ENCODE peak calls at places on chromosomes 4 and X, in nine cellular contexts. V is cardiac fibroblast, O is OCI-LY7, Q is glutamatergic neuron, H is cardiac muscle cell, Z is mammary epithelial cell, F is suprapubic skin, S is A549, E is fibroblast of lung. K is an unnamed sample.

GRCh38 chr4:40672528-40673522 is 43.2 kb upstream of the RBM47 start:
- DNase-seq in V (peak), O (no peak), Q (no peak), H (no peak), Z (peak), F (no peak), S (peak), E (peak), K (peak)

GRCh38 chrX:120755066-120755846 is 120.4 kb downstream of the CT47B1 start:
- DNase-seq in V (no peak), O (peak), Q (no peak), H (no peak), Z (no peak), F (no peak), S (no peak), E (no peak), K (peak)

GRCh38 chrX:14030248-14030592 is 528 bp upstream of the GEMIN8 start:
- DNase-seq in V (peak), O (peak), Q (no peak), H (no peak), Z (peak), F (no peak), S (no peak), E (peak), K (no peak)

GRCh38 chrX:23784487-23785301 is 1.7 kb downstream of the SAT1 start:
- DNase-seq in V (peak), O (peak), Q (no peak), H (no peak), Z (peak), F (no peak), S (peak), E (peak), K (no peak)

GRCh38 chr4:36757623-36758311 is 476.4 kb downstream of the DTHD1 start:
- DNase-seq in V (no peak), O (no peak), Q (no peak), H (no peak), Z (no peak), F (no peak), S (no peak), E (no peak), K (no peak)

GRCh38 chrX:39755152-39756032 is 342.4 kb downstream of the BCOR start:
- DNase-seq in V (peak), O (peak), Q (no peak), H (no peak), Z (peak), F (peak), S (peak), E (peak), K (no peak)

GRCh38 chrX:30665471-30665870 is 12.2 kb downstream of the GK start:
- DNase-seq in V (no peak), O (no peak), Q (no peak), H (no peak), Z (no peak), F (no peak), S (no peak), E (no peak), K (no peak)

GRCh38 chrX:397575-397974 is 10.9 kb upstream of the PPP2R3B start:
- DNase-seq in V (peak), O (no peak), Q (peak), H (peak), Z (no peak), F (no peak), S (no peak), E (peak), K (no peak)

GRCh38 chrX:52594658-52595057 is 60.0 kb downstream of the SSX7 start:
- DNase-seq in V (no peak), O (no peak), Q (no peak), H (no peak), Z (no peak), F (no peak), S (no peak), E (no peak), K (no peak)

GRCh38 chr4:6986067-6986780 is 56.9 kb upstream of the TADA2B start:
- DNase-seq in V (peak), O (no peak), Q (peak), H (peak), Z (peak), F (no peak), S (peak), E (peak), K (no peak)

GRCh38 chr4:167854881-167855280 is 237.5 kb upstream of the ANXA10 start:
- DNase-seq in V (no peak), O (no peak), Q (no peak), H (no peak), Z (no peak), F (no peak), S (no peak), E (no peak), K (no peak)

GRCh38 chrX:98231003-98231402 is 1347.3 kb downstream of the RPA4 start:
- DNase-seq in V (no peak), O (no peak), Q (no peak), H (no peak), Z (no peak), F (no peak), S (no peak), E (no peak), K (no peak)

GRCh38 chr4:164446516-164446915 is 307.4 kb upstream of the SMIM31 start:
- DNase-seq in V (no peak), O (no peak), Q (no peak), H (no peak), Z (peak), F (no peak), S (no peak), E (peak), K (no peak)

GRCh38 chr4:24032371-24032989 is 142.6 kb upstream of the PPARGC1A start:
- DNase-seq in V (peak), O (peak), Q (peak), H (peak), Z (peak), F (no peak), S (peak), E (peak), K (no peak)

GRCh38 chr4:99324361-99324760 is 3.2 kb upstream of the ADH1B start:
- DNase-seq in V (no peak), O (no peak), Q (no peak), H (no peak), Z (no peak), F (no peak), S (no peak), E (no peak), K (no peak)

GRCh38 chr4:169410839-169411770 is 140.3 kb upstream of the SH3RF1 start:
- DNase-seq in V (peak), O (peak), Q (no peak), H (peak), Z (peak), F (no peak), S (peak), E (peak), K (peak)

GRCh38 chr4:150679018-150679766 is 97.2 kb downstream of the MAB21L2 start:
- DNase-seq in V (no peak), O (no peak), Q (no peak), H (no peak), Z (peak), F (no peak), S (no peak), E (no peak), K (no peak)

GRCh38 chr4:185896832-185897475 is 85.0 kb upstream of the SORBS2 start:
- DNase-seq in V (no peak), O (no peak), Q (no peak), H (no peak), Z (no peak), F (no peak), S (no peak), E (no peak), K (no peak)

DNA sequence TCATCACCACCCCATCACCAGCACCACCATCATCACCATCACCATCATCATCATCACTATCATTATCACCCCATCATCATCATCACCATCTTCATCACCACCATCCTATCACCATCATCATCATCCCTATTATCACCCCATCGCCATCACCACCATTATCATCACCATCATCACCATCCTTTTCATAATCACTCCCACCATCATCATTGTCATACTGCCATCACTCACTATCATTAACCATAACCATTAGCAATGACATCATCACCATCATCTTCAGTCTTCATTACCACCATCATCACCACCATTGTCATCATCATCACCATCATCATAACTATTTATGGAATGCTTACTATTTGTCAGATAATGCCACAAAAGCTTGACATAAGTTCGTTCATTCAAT is 35.7 kb downstream of the CRMP1 start:
- DNase-seq in V (no peak), O (no peak), Q (no peak), H (no peak), Z (no peak), F (no peak), S (no peak), E (no peak), K (no peak)
- TF ChIP-seq CTCF in V (no peak), O (no peak), Q (no peak), H (no peak), Z (no peak), F (no peak), S (no peak), E (no peak), K (no peak)

GRCh38 chr4:37977471-37978452 is 17.6 kb downstream of the PTTG2 start:
- DNase-seq in V (peak), O (peak), Q (peak), H (peak), Z (peak), F (peak), S (peak), E (peak), K (peak)
- TF ChIP-seq CTCF in V (peak), O (peak), Q (peak), H (peak), Z (peak), F (peak), S (peak), E (peak), K (peak)

GRCh38 chrX:48083706-48084105 is 12.3 kb upstream of the ZNF630 start:
- DNase-seq in V (no peak), O (no peak), Q (no peak), H (no peak), Z (peak), F (no peak), S (no peak), E (no peak), K (no peak)

GRCh38 chrX:48086119-48086518 is 14.7 kb upstream of the ZNF630 start:
- DNase-seq in V (peak), O (no peak), Q (no peak), H (no peak), Z (peak), F (no peak), S (no peak), E (no peak), K (no peak)

GRCh38 chrX:48083212-48083611 is 11.8 kb upstream of the ZNF630 start:
- DNase-seq in V (peak), O (peak), Q (peak), H (peak), Z (peak), F (no peak), S (peak), E (peak), K (peak)
- TF ChIP-seq CTCF in V (peak), O (peak), Q (peak), H (peak), Z (peak), F (peak), S (peak), E (peak), K (peak)

GRCh38 chr4:75046641-75047040 is 113.7 kb downstream of the PARM1 start:
- DNase-seq in V (no peak), O (no peak), Q (no peak), H (no peak), Z (no peak), F (no peak), S (no peak), E (no peak), K (no peak)
- TF ChIP-seq CTCF in V (no peak), O (no peak), Q (no peak), H (no peak), Z (no peak), F (no peak), S (no peak), E (no peak), K (no peak)

K was measured in activated CD8-positive, alpha-beta T cell treated with anti-CD3 and anti-CD28 coated beads for 36 hours.